ENCODE peak calls at places on chromosomes 3 and 15, in nine cellular contexts. X, L, C, O, J, K, S, W and N are unnamed samples.

GRCh38 chr3:174408310-174408709 is 450.8 kb upstream of the NAALADL2 start:
- DNase-seq in O (no peak), S (peak), C (no peak), L (peak), K (no peak), X (no peak), W (no peak), J (no peak), N (no peak)

GRCh38 chr3:195077611-195078540 is 193.1 kb downstream of the XXYLT1 start:
- DNase-seq in X (no peak), J (no peak), O (peak), W (no peak), S (no peak), C (no peak), K (no peak), L (no peak), N (no peak)

GRCh38 chr15:66876731-66877545 is 174.9 kb downstream of the SMAD6 start:
- DNase-seq in O (no peak), S (no peak), J (peak), W (no peak), L (no peak), K (no peak), X (peak), C (no peak), N (no peak)

GRCh38 chr15:83398591-83398990 is 48.5 kb upstream of the SH3GL3 start:
- DNase-seq in K (no peak), W (no peak), L (peak), O (no peak), X (no peak), C (no peak), J (no peak), S (peak), N (no peak)

GRCh38 chr15:95286316-95286880 is 1044.1 kb upstream of the NR2F2 start:
- DNase-seq in W (no peak), L (no peak), X (no peak), J (no peak), K (no peak), C (no peak), S (no peak), O (no peak), N (no peak)

GRCh38 chr15:96626936-96627577 is 296.6 kb downstream of the NR2F2 start:
- DNase-seq in J (no peak), L (no peak), O (no peak), C (no peak), S (no peak), K (peak), W (no peak), X (peak), N (no peak)

GRCh38 chr3:33035596-33035995 is 61.4 kb downstream of the GLB1 start:
- DNase-seq in O (no peak), S (peak), X (no peak), J (no peak), L (peak), W (no peak), K (no peak), C (no peak), N (no peak)

GRCh38 chr15:89845305-89845893 is 30.7 kb upstream of the ANPEP start:
- DNase-seq in J (no peak), O (no peak), K (no peak), W (no peak), L (peak), S (peak), C (no peak), X (no peak), N (no peak)

GRCh38 chr3:148211725-148212124 is 486.0 kb upstream of the AGTR1 start:
- DNase-seq in J (no peak), K (no peak), W (no peak), C (no peak), X (no peak), S (peak), O (no peak), L (peak), N (peak)

GRCh38 chr3:46416134-46417119 is 9.4 kb downstream of the CCRL2 start:
- DNase-seq in W (no peak), L (no peak), K (no peak), S (no peak), X (no peak), C (no peak), O (no peak), J (no peak), N (no peak)

GRCh38 chr3:155714295-155714718 is 30.6 kb downstream of the PLCH1 start:
- DNase-seq in L (no peak), J (no peak), W (no peak), C (no peak), X (peak), K (no peak), S (no peak), O (no peak), N (no peak)

GRCh38 chr3:138440137-138440536 is 5.7 kb downstream of the ESYT3 start:
- DNase-seq in C (no peak), W (peak), L (no peak), X (peak), J (no peak), K (no peak), S (no peak), O (no peak), N (no peak)

GRCh38 chr3:24368605-24369004 is 126.0 kb downstream of the THRB start:
- DNase-seq in C (no peak), O (no peak), J (no peak), K (no peak), S (no peak), L (no peak), X (no peak), W (no peak), N (no peak)

GRCh38 chr3:194313642-194314430 is 37.3 kb downstream of the CPN2 start:
- DNase-seq in O (peak), L (no peak), S (peak), W (no peak), C (no peak), J (peak), K (peak), X (peak), N (peak)

GRCh38 chr15:58228708-58229107 is 90.5 kb downstream of the AQP9 start:
- DNase-seq in K (no peak), J (no peak), C (no peak), X (no peak), O (no peak), W (no peak), L (no peak), S (no peak), N (no peak)

GRCh38 chr3:58722526-58722925 is 56.0 kb upstream of the FAM3D start:
- DNase-seq in C (peak), W (no peak), X (no peak), K (no peak), S (no peak), O (no peak), L (no peak), J (no peak), N (no peak)

GRCh38 chr3:162628531-162628930 is 1131.9 kb downstream of the OTOL1 start:
- DNase-seq in X (no peak), L (no peak), S (no peak), O (no peak), J (no peak), C (no peak), W (no peak), K (no peak), N (no peak)

GRCh38 chr3:183980408-183980807 is 37.3 kb downstream of the ABCC5 start:
- DNase-seq in O (no peak), J (no peak), X (no peak), L (no peak), W (no peak), C (peak), S (no peak), K (no peak), N (no peak)

GRCh38 chr15:44188810-44189209 is 6.3 kb downstream of the FRMD5 start:
- DNase-seq in O (no peak), W (no peak), K (no peak), C (no peak), X (no peak), L (no peak), J (no peak), S (no peak), N (no peak)

GRCh38 chr3:171095063-171095462 is 68.5 kb upstream of the SLC2A2 start:
- DNase-seq in K (no peak), W (no peak), L (no peak), J (no peak), X (no peak), C (no peak), S (no peak), O (no peak), N (no peak)

GRCh38 chr15:98358971-98359370 is 289.4 kb upstream of the IGF1R start:
- DNase-seq in J (no peak), O (no peak), C (no peak), W (no peak), S (no peak), X (no peak), L (no peak), K (no peak), N (no peak)

DNA sequence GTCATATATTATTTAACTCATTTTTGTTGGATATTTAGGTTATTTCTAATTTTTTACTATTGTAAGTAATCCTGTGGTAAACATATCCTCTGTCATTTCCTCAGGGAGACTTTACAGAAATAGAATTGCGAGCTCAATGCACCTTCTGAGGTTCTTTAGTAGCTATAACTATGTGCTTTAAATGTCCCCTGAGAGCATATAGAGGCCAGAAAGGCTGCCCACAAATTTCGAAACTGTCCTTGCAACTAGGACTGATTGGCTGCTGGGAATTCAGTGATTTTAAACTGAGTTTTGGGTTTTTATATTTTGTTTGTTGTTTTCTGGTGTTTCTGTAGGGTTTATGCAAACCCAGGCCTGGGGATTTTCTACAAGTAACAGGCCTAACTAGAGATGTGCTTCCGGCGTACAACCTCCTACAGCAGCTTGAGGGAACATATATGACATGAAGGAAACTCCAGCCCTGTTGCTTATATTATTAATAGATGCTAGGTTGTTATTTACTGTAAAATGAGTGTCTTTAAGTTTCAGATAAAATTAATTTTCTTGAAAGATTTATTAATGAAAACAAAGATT is 29.1 kb upstream of the P4HTM start:
- DNase-seq in X (peak), K (no peak), L (no peak), C (no peak), W (no peak), S (no peak), J (no peak), O (no peak), N (no peak)
- TF ChIP-seq CTCF in X (no peak), K (no peak), L (no peak), C (no peak), W (no peak), S (no peak), J (no peak), O (no peak), N (no peak)

GRCh38 chr3:136044980-136045745 is 79.6 kb downstream of the PPP2R3A start:
- DNase-seq in S (no peak), C (no peak), W (no peak), L (no peak), X (no peak), J (no peak), O (no peak), K (no peak), N (no peak)
- TF ChIP-seq CTCF in S (no peak), C (no peak), W (no peak), L (no peak), X (no peak), J (no peak), O (no peak), K (no peak), N (no peak)

GRCh38 chr3:186930639-186931486 is 537 bp downstream of the ST6GAL1 start:
- DNase-seq in S (peak), L (peak), C (peak), O (peak), X (peak), W (peak), K (peak), J (peak), N (peak)
- TF ChIP-seq CTCF in S (no peak), L (no peak), C (no peak), O (no peak), X (peak), W (no peak), K (no peak), J (no peak), N (no peak)

DNA sequence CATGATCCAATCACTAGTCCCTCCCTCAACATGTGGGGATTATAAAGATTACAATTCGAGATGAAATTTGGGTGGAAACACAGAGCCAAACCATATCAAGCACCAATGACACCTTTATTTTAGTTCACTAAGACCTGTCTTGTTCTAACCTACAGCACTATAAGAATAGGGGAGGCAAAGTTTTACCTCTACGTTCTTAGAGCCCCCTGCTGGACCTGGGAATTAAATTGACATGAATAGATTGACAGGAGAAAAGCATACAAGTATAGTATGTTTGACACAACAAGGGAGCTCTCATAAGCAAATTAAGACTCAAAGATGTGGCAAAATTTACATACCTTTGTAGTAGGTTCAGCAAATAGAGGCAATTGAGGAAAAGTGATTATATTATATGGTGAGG is 974.4 kb upstream of the ALCAM start:
- DNase-seq in W (no peak), J (no peak), L (peak), S (no peak), O (no peak), X (no peak), C (no peak), K (no peak), N (no peak)
- TF ChIP-seq CTCF in W (no peak), J (no peak), L (no peak), S (peak), O (no peak), X (peak), C (no peak), K (no peak), N (no peak)

GRCh38 chr3:113535898-113536297 is 3.5 kb downstream of the SIDT1 start:
- DNase-seq in C (no peak), J (no peak), S (peak), W (no peak), X (peak), L (no peak), K (no peak), O (no peak), N (no peak)
- TF ChIP-seq CTCF in C (no peak), J (no peak), S (peak), W (no peak), X (peak), L (peak), K (no peak), O (no peak), N (no peak)

GRCh38 chr3:139934557-139935070 is 371 bp upstream of the CLSTN2 start:
- DNase-seq in W (no peak), O (peak), J (peak), S (no peak), L (peak), K (peak), X (peak), C (no peak), N (peak)
- TF ChIP-seq CTCF in W (no peak), O (no peak), J (no peak), S (no peak), L (peak), K (peak), X (peak), C (peak), N (peak)